ENCODE peak calls at places on chromosomes 6 and 20, in six cellular contexts. One of them, this sample, is unnamed.

GRCh38 chr6:90326404-90327057 is 29.9 kb upstream of the BACH2 start:
- DNase-seq in endothelial cell of umbilical vein: no peak
- DNase-seq in transverse colon: no peak
- DNase-seq in stomach: no peak
- DNase-seq in fibroblast of mammary gland: no peak
- DNase-seq in GM13976: no peak
- DNase-seq in this sample: no peak

GRCh38 chr6:69386431-69386830 is 410.4 kb downstream of the LMBRD1 start:
- DNase-seq in fibroblast of mammary gland: no peak
- DNase-seq in transverse colon: no peak
- DNase-seq in GM13976: no peak
- DNase-seq in endothelial cell of umbilical vein: no peak
- DNase-seq in stomach: no peak
- DNase-seq in this sample: no peak

GRCh38 chr20:22058746-22059145 is 353.3 kb downstream of the PAX1 start:
- DNase-seq in transverse colon: no peak
- DNase-seq in GM13976: no peak
- DNase-seq in stomach: no peak
- DNase-seq in fibroblast of mammary gland: no peak
- DNase-seq in endothelial cell of umbilical vein: no peak
- DNase-seq in this sample: no peak

GRCh38 chr6:169109821-169110220 is 143.8 kb downstream of the THBS2 start:
- DNase-seq in transverse colon: no peak
- DNase-seq in GM13976: no peak
- DNase-seq in stomach: no peak
- DNase-seq in fibroblast of mammary gland: no peak
- DNase-seq in endothelial cell of umbilical vein: no peak
- DNase-seq in this sample: no peak

GRCh38 chr6:119110601-119111548 is 32.4 kb upstream of the FAM184A start:
- DNase-seq in endothelial cell of umbilical vein: peak; percentile 64
- DNase-seq in stomach: no peak
- DNase-seq in fibroblast of mammary gland: peak; percentile 66
- DNase-seq in GM13976: peak; percentile 40
- DNase-seq in transverse colon: peak; percentile 14
- DNase-seq in this sample: peak; percentile 77

GRCh38 chr6:157224178-157224956 is 99.0 kb downstream of the TMEM242 start:
- DNase-seq in endothelial cell of umbilical vein: no peak
- DNase-seq in fibroblast of mammary gland: no peak
- DNase-seq in GM13976: no peak
- DNase-seq in transverse colon: no peak
- DNase-seq in stomach: no peak
- DNase-seq in this sample: no peak

GRCh38 chr6:5936611-5937010 is 70.1 kb downstream of the NRN1 start:
- DNase-seq in endothelial cell of umbilical vein: no peak
- DNase-seq in fibroblast of mammary gland: peak; percentile 12
- DNase-seq in transverse colon: no peak
- DNase-seq in stomach: no peak
- DNase-seq in GM13976: no peak
- DNase-seq in this sample: no peak

GRCh38 chr6:144715344-144715743 is 430.2 kb downstream of the UTRN start:
- DNase-seq in GM13976: no peak
- DNase-seq in fibroblast of mammary gland: no peak
- DNase-seq in stomach: no peak
- DNase-seq in endothelial cell of umbilical vein: peak; percentile 10
- DNase-seq in transverse colon: peak; percentile 18
- DNase-seq in this sample: no peak

GRCh38 chr6:118537579-118537978 is 10.5 kb upstream of the PLN start:
- DNase-seq in GM13976: no peak
- DNase-seq in stomach: no peak
- DNase-seq in fibroblast of mammary gland: no peak
- DNase-seq in transverse colon: no peak
- DNase-seq in endothelial cell of umbilical vein: peak; percentile 17
- DNase-seq in this sample: peak; percentile 91

GRCh38 chr6:79946242-79946641 is 1.1 kb downstream of the ELOVL4 start:
- DNase-seq in endothelial cell of umbilical vein: no peak
- DNase-seq in GM13976: peak; percentile 26
- DNase-seq in fibroblast of mammary gland: peak; percentile 36
- DNase-seq in stomach: no peak
- DNase-seq in transverse colon: no peak
- DNase-seq in this sample: peak; percentile 40

GRCh38 chr6:149169761-149170359 is 147.7 kb upstream of the TAB2 start:
- DNase-seq in endothelial cell of umbilical vein: no peak
- DNase-seq in GM13976: no peak
- DNase-seq in stomach: no peak
- DNase-seq in fibroblast of mammary gland: no peak
- DNase-seq in transverse colon: no peak
- DNase-seq in this sample: peak; percentile 25

GRCh38 chr6:35691027-35691824 is 2.5 kb upstream of the FKBP5 start:
- DNase-seq in endothelial cell of umbilical vein: no peak
- DNase-seq in stomach: peak; percentile 89
- DNase-seq in GM13976: no peak
- DNase-seq in transverse colon: peak; percentile 77
- DNase-seq in fibroblast of mammary gland: peak; percentile 83
- DNase-seq in this sample: peak; percentile 74

GRCh38 chr6:56374841-56375369 is 127.5 kb upstream of the COL21A1 start:
- DNase-seq in transverse colon: no peak
- DNase-seq in stomach: no peak
- DNase-seq in endothelial cell of umbilical vein: no peak
- DNase-seq in GM13976: no peak
- DNase-seq in fibroblast of mammary gland: peak; percentile 87
- DNase-seq in this sample: peak; percentile 90

GRCh38 chr6:169956580-169956979 is 205.2 kb downstream of the ERMARD start:
- DNase-seq in GM13976: no peak
- DNase-seq in endothelial cell of umbilical vein: no peak
- DNase-seq in transverse colon: no peak
- DNase-seq in stomach: peak; percentile 14
- DNase-seq in fibroblast of mammary gland: no peak
- DNase-seq in this sample: no peak

GRCh38 chr6:2802521-2803060 is 37.4 kb downstream of the WRNIP1 start:
- DNase-seq in stomach: no peak
- DNase-seq in GM13976: no peak
- DNase-seq in endothelial cell of umbilical vein: peak; percentile 50
- DNase-seq in fibroblast of mammary gland: no peak
- DNase-seq in transverse colon: no peak
- DNase-seq in this sample: no peak

GRCh38 chr6:26204332-26205160 is 117.3 kb downstream of the HFE start:
- DNase-seq in endothelial cell of umbilical vein: peak; percentile 99
- DNase-seq in transverse colon: peak; percentile 95
- DNase-seq in GM13976: peak; percentile 83
- DNase-seq in stomach: peak; percentile 91
- DNase-seq in fibroblast of mammary gland: peak; percentile 96
- DNase-seq in this sample: peak; percentile 99

GRCh38 chr6:22952076-22952475 is 382.7 kb downstream of the HDGFL1 start:
- DNase-seq in stomach: no peak
- DNase-seq in endothelial cell of umbilical vein: no peak
- DNase-seq in transverse colon: no peak
- DNase-seq in GM13976: no peak
- DNase-seq in fibroblast of mammary gland: no peak
- DNase-seq in this sample: no peak

GRCh38 chr20:45318948-45319347 is 10.8 kb upstream of the MATN4 start:
- DNase-seq in fibroblast of mammary gland: no peak
- DNase-seq in GM13976: no peak
- DNase-seq in endothelial cell of umbilical vein: no peak
- DNase-seq in stomach: no peak
- DNase-seq in transverse colon: no peak
- DNase-seq in this sample: no peak

GRCh38 chr6:151160869-151161268 is 78.9 kb upstream of the AKAP12 start:
- DNase-seq in endothelial cell of umbilical vein: no peak
- DNase-seq in GM13976: no peak
- DNase-seq in fibroblast of mammary gland: no peak
- DNase-seq in stomach: peak; percentile 43
- DNase-seq in transverse colon: no peak
- DNase-seq in this sample: no peak

GRCh38 chr6:161393292-161393691 is 119.4 kb upstream of the AGPAT4 start:
- DNase-seq in transverse colon: no peak
- DNase-seq in GM13976: no peak
- DNase-seq in endothelial cell of umbilical vein: no peak
- DNase-seq in stomach: no peak
- DNase-seq in fibroblast of mammary gland: no peak
- DNase-seq in this sample: no peak

GRCh38 chr6:115753446-115753845 is 307.2 kb downstream of the FRK start:
- DNase-seq in stomach: no peak
- DNase-seq in fibroblast of mammary gland: peak; percentile 10
- DNase-seq in GM13976: no peak
- DNase-seq in transverse colon: no peak
- DNase-seq in endothelial cell of umbilical vein: no peak
- DNase-seq in this sample: no peak

GRCh38 chr6:12290490-12290820 is 294 bp downstream of the EDN1 start:
- DNase-seq in stomach: no peak
- DNase-seq in endothelial cell of umbilical vein: no peak
- DNase-seq in GM13976: no peak
- DNase-seq in fibroblast of mammary gland: no peak
- DNase-seq in transverse colon: no peak
- DNase-seq in this sample: no peak

GRCh38 chr6:6689413-6690143 is 101.1 kb downstream of the LY86 start:
- DNase-seq in endothelial cell of umbilical vein: peak; percentile 60
- DNase-seq in GM13976: no peak
- DNase-seq in fibroblast of mammary gland: peak; percentile 77
- DNase-seq in stomach: no peak
- DNase-seq in transverse colon: no peak
- DNase-seq in this sample: peak; percentile 75

GRCh38 chr6:32462609-32463008 is 22.9 kb downstream of the HLA-DRA start:
- DNase-seq in stomach: no peak
- DNase-seq in fibroblast of mammary gland: peak; percentile 7
- DNase-seq in transverse colon: no peak
- DNase-seq in GM13976: peak; percentile 58
- DNase-seq in endothelial cell of umbilical vein: no peak
- DNase-seq in this sample: no peak

GRCh38 chr20:764255-764654 is 4.0 kb downstream of the SLC52A3 start:
- DNase-seq in transverse colon: no peak
- DNase-seq in endothelial cell of umbilical vein: no peak
- DNase-seq in fibroblast of mammary gland: no peak
- DNase-seq in stomach: no peak
- DNase-seq in GM13976: no peak
- DNase-seq in this sample: no peak

DNA sequence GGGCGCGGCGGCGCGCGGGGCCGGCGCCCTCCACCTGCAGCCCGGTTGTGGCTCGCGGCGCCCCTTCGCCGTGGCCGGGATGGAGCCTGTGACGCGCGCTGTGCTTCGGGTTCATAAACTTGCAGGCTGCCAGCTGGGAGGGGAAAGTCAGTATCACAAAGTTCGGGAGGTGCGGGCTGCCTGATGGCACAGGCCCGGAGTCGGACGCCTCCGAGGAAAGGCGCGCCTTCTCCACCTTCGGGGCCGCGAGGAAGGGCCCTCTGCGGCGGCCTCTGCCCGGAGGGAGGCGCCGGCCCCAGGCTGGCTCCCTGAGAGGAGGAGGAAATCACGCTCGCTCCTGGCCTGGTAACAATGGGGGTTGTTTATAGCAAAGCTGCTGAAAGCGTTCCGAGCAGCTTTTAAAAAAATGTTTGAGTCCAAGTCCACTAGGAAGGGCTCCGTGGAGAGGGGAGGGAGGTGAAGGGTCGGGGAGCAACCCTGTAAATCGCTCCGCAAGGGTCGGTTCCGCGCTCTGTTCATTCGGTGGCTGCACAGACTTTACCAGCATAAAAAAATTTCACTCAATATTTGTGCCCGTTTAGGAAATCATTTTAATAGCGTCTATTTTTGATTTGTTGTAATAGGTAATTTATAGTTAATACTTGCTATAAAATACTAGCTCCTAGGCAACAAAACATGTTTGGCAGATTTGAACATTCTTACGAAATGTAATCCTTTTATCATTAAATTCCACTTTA is 1.0 kb downstream of the AFDN start:
- DNase-seq in fibroblast of mammary gland: no peak
- DNase-seq in transverse colon: peak; percentile 72
- DNase-seq in stomach: peak; percentile 61
- DNase-seq in endothelial cell of umbilical vein: peak; percentile 67
- DNase-seq in GM13976: peak; percentile 57
- DNase-seq in this sample: peak; percentile 37
- TF ChIP-seq CTCF in fibroblast of mammary gland: no peak
- TF ChIP-seq CTCF in transverse colon: no peak
- TF ChIP-seq CTCF in stomach: no peak
- TF ChIP-seq CTCF in endothelial cell of umbilical vein: no peak
- TF ChIP-seq CTCF in GM13976: no peak
- TF ChIP-seq CTCF in this sample: no peak

DNA sequence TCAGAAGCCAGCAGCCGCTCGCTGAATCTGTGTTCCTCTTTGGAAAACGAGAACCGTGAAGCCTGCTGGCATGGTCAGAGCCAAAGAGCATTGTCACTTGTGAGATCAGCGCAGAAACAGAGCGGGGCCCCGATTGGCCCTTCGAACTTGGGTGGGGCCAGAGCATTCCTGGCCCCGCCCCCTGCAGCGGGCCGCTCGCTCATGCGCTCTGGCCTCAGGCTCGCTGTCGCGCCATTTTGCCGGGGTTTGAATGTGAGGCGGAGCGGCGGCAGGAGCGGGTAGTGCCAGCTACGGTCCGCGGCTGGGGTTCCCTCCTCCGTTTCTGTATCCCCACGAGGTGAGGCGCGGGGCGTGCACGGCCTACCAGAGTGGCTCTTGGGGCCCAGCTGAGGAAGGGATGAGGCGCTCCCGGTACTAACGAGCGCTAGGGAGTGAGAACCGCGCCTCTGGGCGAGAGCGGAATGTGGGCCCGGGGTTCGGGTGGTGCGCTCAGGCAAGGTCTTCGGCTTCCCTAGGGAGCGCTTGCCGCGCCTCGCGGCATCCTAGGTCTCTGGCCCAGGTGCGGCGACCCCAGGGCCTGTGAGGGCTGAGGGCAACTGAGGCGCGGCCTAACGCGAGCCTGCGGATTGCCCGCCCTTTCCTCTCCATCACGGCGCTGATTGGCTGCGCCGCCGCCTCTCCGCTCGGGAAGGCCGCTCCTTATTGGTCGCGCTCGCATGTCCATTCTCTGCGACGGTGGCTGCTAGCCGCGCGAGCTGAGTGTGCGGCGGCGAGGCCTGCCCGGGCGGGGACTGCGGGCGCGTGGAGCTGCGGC is at the start of gene CSE1L:
- DNase-seq in endothelial cell of umbilical vein: peak; percentile 95
- DNase-seq in GM13976: peak; percentile 95
- DNase-seq in transverse colon: peak; percentile 96
- DNase-seq in fibroblast of mammary gland: peak; percentile 94
- DNase-seq in stomach: peak; percentile 95
- DNase-seq in this sample: peak; percentile 96
- TF ChIP-seq CTCF in endothelial cell of umbilical vein: no peak
- TF ChIP-seq CTCF in GM13976: no peak
- TF ChIP-seq CTCF in transverse colon: peak; percentile 29
- TF ChIP-seq CTCF in fibroblast of mammary gland: no peak
- TF ChIP-seq CTCF in stomach: no peak
- TF ChIP-seq CTCF in this sample: no peak

GRCh38 chr6:132259070-132259469 is 142.2 kb downstream of the MOXD1 start:
- DNase-seq in endothelial cell of umbilical vein: peak; percentile 60
- DNase-seq in stomach: no peak
- DNase-seq in transverse colon: no peak
- DNase-seq in fibroblast of mammary gland: peak; percentile 53
- DNase-seq in GM13976: no peak
- DNase-seq in this sample: peak; percentile 69
- TF ChIP-seq CTCF in endothelial cell of umbilical vein: peak; percentile 35
- TF ChIP-seq CTCF in stomach: no peak
- TF ChIP-seq CTCF in transverse colon: no peak
- TF ChIP-seq CTCF in fibroblast of mammary gland: peak; percentile 47
- TF ChIP-seq CTCF in GM13976: no peak
- TF ChIP-seq CTCF in this sample: peak; percentile 51

DNA sequence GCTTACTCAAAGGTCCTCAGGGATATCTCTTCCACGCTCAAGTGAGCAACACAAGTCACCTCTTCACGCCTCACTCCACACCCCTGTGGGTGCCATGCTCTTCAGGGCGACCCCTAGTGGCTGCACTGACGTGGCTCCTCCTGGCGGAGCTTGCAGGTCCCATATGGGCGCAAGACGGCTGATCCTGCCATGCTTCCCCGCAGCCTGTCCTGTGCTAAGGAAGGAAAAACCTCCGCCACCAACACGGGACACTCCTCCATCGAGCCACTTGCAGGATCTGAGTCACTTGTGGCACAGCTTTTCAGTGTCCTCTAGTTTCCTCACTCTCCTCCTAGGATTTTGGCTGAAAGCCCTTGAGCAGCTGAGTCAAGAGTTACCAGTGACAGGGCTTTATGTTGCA is 90.7 kb downstream of the KHDC1L start:
- DNase-seq in stomach: no peak
- DNase-seq in endothelial cell of umbilical vein: peak; percentile 47
- DNase-seq in fibroblast of mammary gland: peak; percentile 28
- DNase-seq in transverse colon: peak; percentile 23
- DNase-seq in GM13976: no peak
- DNase-seq in this sample: peak; percentile 16
- TF ChIP-seq CTCF in stomach: no peak
- TF ChIP-seq CTCF in endothelial cell of umbilical vein: peak; percentile 59
- TF ChIP-seq CTCF in fibroblast of mammary gland: peak; percentile 46
- TF ChIP-seq CTCF in transverse colon: peak; percentile 16
- TF ChIP-seq CTCF in GM13976: peak; percentile 12
- TF ChIP-seq CTCF in this sample: peak; percentile 36

This sample was measured in fibroblast of the aortic adventitia.